ENCODE peak calls at places on chromosomes 4 and X, in eight cellular contexts. A, W, N, I, Z, U, J and K are unnamed samples.

GRCh38 chr4:2260336-2261109 is 1.4 kb downstream of the MXD4 start:
- DNase-seq in W (no peak), N (no peak), I (no peak), U (no peak), Z (no peak), J (no peak), A (peak; percentile 21), K (peak; percentile 8)

GRCh38 chrX:24646745-24647182 is 383 bp downstream of the PCYT1B start:
- DNase-seq in W (no peak), J (peak; percentile 37), A (no peak), N (no peak), I (peak; percentile 32), Z (no peak), U (no peak), K (peak; percentile 83)

GRCh38 chr4:78591404-78591803 is 39.8 kb downstream of the ANXA3 start:
- DNase-seq in A (no peak), U (no peak), W (no peak), I (no peak), J (no peak), Z (no peak), N (no peak), K (no peak)

GRCh38 chr4:28686618-28687017 is 1826.0 kb downstream of the STIM2 start:
- DNase-seq in W (no peak), A (no peak), Z (no peak), N (no peak), J (no peak), U (no peak), I (peak; percentile 80), K (peak; percentile 77)

GRCh38 chrX:154019633-154020499 is at the start of gene IRAK1:
- DNase-seq in Z (no peak), J (peak; percentile 27), A (no peak), I (peak; percentile 87), W (peak; percentile 72), N (no peak), U (peak; percentile 72), K (peak; percentile 33)

GRCh38 chr4:165201806-165202205 is 5.6 kb upstream of the KLHL2 start:
- DNase-seq in U (no peak), Z (no peak), I (no peak), A (no peak), N (peak; percentile 42), J (no peak), W (no peak), K (no peak)

GRCh38 chr4:177033130-177033529 is 240.4 kb upstream of the VEGFC start:
- DNase-seq in N (no peak), I (no peak), U (no peak), Z (no peak), W (no peak), J (no peak), A (no peak), K (no peak)

GRCh38 chrX:25721564-25721963 is 416.6 kb upstream of the MAGEB18 start:
- DNase-seq in A (no peak), Z (no peak), I (no peak), W (no peak), U (no peak), J (peak; percentile 0), N (peak; percentile 1), K (no peak)

GRCh38 chrX:22057667-22058066 is 25.5 kb downstream of the PHEX start:
- DNase-seq in U (no peak), J (no peak), I (no peak), N (no peak), A (no peak), W (no peak), Z (no peak), K (no peak)

GRCh38 chr4:3436048-3436797 is 5.5 kb upstream of the HGFAC start:
- DNase-seq in I (no peak), W (no peak), J (no peak), Z (no peak), A (no peak), N (no peak), U (no peak), K (no peak)

GRCh38 chr4:183321516-183321915 is 710 bp downstream of the CLDN24 start:
- DNase-seq in U (no peak), W (no peak), I (no peak), N (no peak), Z (no peak), J (no peak), A (no peak), K (no peak)

GRCh38 chr4:13635281-13635799 is 7.8 kb upstream of the BOD1L1 start:
- DNase-seq in A (no peak), Z (no peak), U (no peak), N (no peak), I (no peak), J (no peak), W (no peak), K (no peak)

GRCh38 chr4:125832161-125832560 is 517.4 kb downstream of the FAT4 start:
- DNase-seq in I (no peak), Z (no peak), J (no peak), N (no peak), U (no peak), A (no peak), W (no peak), K (no peak)